ENCODE peak calls at places on chromosomes 12 and 14, in eight cellular contexts. X, M, N, Z, D, P, O and S are unnamed samples.

GRCh38 chr14:60164717-60165546 is at the start of gene DHRS7:
- DNase-seq in N (peak; percentile 85), X (peak; percentile 88), M (peak; percentile 83), D (peak; percentile 90), O (peak; percentile 92), Z (peak; percentile 68), P (peak; percentile 76), S (peak; percentile 74)

GRCh38 chr12:69383074-69383473 is 23.5 kb downstream of the YEATS4 start:
- DNase-seq in M (no peak), X (no peak), D (no peak), N (no peak), O (no peak), Z (no peak), P (no peak), S (no peak)

GRCh38 chr14:100885196-100886030 is 18.1 kb downstream of the RTL1 start:
- DNase-seq in N (no peak), P (no peak), O (no peak), D (peak; percentile 10), X (no peak), M (no peak), Z (no peak), S (no peak)

GRCh38 chr14:49945448-49946319 is 52.8 kb downstream of the ARF6 start:
- DNase-seq in Z (no peak), P (no peak), D (no peak), M (no peak), O (no peak), N (no peak), X (no peak), S (no peak)

GRCh38 chr14:51439896-51440295 is 199.8 kb downstream of the TMX1 start:
- DNase-seq in P (no peak), M (no peak), N (no peak), X (no peak), Z (no peak), O (no peak), D (no peak), S (no peak)

GRCh38 chr12:71125949-71126348 is 31.9 kb downstream of the TSPAN8 start:
- DNase-seq in D (no peak), N (no peak), O (no peak), M (no peak), X (no peak), P (no peak), Z (no peak), S (no peak)

GRCh38 chr14:37032863-37033262 is 139.5 kb downstream of the SLC25A21 start:
- DNase-seq in Z (no peak), D (no peak), X (no peak), N (no peak), P (no peak), M (no peak), O (no peak), S (no peak)

GRCh38 chr12:27821259-27821973 is 41.4 kb upstream of the MANSC4 start:
- DNase-seq in N (peak; percentile 29), Z (peak; percentile 76), D (no peak), X (no peak), M (peak; percentile 21), P (peak; percentile 86), O (no peak), S (no peak)

GRCh38 chr12:125683748-125684381 is 618.6 kb downstream of the AACS start:
- DNase-seq in O (peak; percentile 59), D (no peak), M (no peak), N (peak; percentile 70), Z (no peak), P (no peak), X (no peak), S (no peak)

GRCh38 chr14:85530626-85531025 is 682 bp downstream of the FLRT2 start:
- DNase-seq in N (no peak), Z (no peak), X (no peak), O (no peak), D (no peak), M (no peak), P (no peak), S (no peak)

GRCh38 chr12:132489078-132489601 is 811 bp upstream of the FBRSL1 start:
- DNase-seq in N (peak; percentile 52), M (peak; percentile 71), X (peak; percentile 44), Z (no peak), O (peak; percentile 78), D (peak; percentile 41), P (no peak), S (peak; percentile 77)

GRCh38 chr14:69901113-69901951 is 22.1 kb downstream of the SMOC1 start:
- DNase-seq in D (no peak), X (no peak), M (no peak), Z (no peak), P (peak; percentile 73), O (no peak), N (no peak), S (no peak)

GRCh38 chr12:15763336-15763735 is 25.9 kb downstream of the EPS8 start:
- DNase-seq in M (no peak), X (no peak), Z (no peak), D (no peak), O (no peak), P (no peak), N (no peak), S (no peak)

GRCh38 chr12:30988887-30989286 is 62.3 kb downstream of the TSPAN11 start:
- DNase-seq in X (no peak), M (no peak), P (no peak), Z (no peak), D (no peak), N (peak; percentile 78), O (no peak), S (no peak)

GRCh38 chr12:132019891-132020290 is 70.1 kb downstream of the EP400 start:
- DNase-seq in Z (no peak), P (no peak), M (no peak), D (no peak), N (no peak), X (no peak), O (no peak), S (no peak)

GRCh38 chr12:56763753-56764657 is 881 bp downstream of the HSD17B6 start:
- DNase-seq in Z (peak; percentile 52), P (peak; percentile 31), X (no peak), N (no peak), O (no peak), D (no peak), M (no peak), S (no peak)

GRCh38 chr14:69153848-69154208 is 909 bp upstream of the DCAF5 start:
- DNase-seq in D (peak; percentile 24), M (peak; percentile 36), Z (peak; percentile 29), N (no peak), X (peak; percentile 29), O (no peak), P (no peak), S (no peak)

GRCh38 chr14:35341454-35342159 is 49.4 kb downstream of the PSMA6 start:
- DNase-seq in X (peak; percentile 95), N (peak; percentile 99), Z (peak; percentile 74), M (peak; percentile 93), O (peak; percentile 98), P (peak; percentile 97), D (peak; percentile 95), S (no peak)
- H3K4me3 ChIP-seq in X (peak overlapping the region; percentile 60), N (peak overlapping the region; percentile 17), Z (no peak overlapping the region), M (peak overlapping the region; percentile 3), O (peak overlapping the region; percentile 38), P (no peak overlapping the region), D (peak overlapping the region; percentile 57), S (no peak overlapping the region)

DNA sequence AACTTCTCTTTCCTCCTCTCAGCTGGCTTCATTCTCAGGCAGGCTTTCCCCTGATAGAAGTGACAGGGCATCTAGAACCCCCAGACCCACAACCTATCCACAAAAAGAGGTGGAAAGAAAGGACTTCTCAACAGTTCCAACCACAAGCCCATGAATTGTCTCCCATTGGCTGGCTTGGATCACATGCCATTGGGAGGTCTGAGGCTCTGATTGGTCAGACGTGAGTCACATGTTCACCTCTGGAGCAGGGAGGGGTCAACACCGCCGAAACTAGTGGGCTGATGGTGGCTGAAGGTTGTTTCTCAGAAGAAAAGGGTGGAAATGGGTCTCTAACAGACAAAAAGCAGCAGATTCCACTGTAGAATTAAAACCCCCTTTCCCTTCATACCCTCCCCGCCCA is 47.3 kb downstream of the DRAM1 start:
- DNase-seq in Z (no peak), P (no peak), D (no peak), O (no peak), N (no peak), M (peak; percentile 47), X (no peak), S (no peak)
- H3K27ac ChIP-seq in Z (no peak overlapping the region), P (peak overlapping the region; percentile 82), D (peak overlapping the region; percentile 55), O (peak overlapping the region; percentile 42), N (peak overlapping the region; percentile 55), M (no peak overlapping the region), X (peak overlapping the region; percentile 40), S (no peak overlapping the region)

DNA sequence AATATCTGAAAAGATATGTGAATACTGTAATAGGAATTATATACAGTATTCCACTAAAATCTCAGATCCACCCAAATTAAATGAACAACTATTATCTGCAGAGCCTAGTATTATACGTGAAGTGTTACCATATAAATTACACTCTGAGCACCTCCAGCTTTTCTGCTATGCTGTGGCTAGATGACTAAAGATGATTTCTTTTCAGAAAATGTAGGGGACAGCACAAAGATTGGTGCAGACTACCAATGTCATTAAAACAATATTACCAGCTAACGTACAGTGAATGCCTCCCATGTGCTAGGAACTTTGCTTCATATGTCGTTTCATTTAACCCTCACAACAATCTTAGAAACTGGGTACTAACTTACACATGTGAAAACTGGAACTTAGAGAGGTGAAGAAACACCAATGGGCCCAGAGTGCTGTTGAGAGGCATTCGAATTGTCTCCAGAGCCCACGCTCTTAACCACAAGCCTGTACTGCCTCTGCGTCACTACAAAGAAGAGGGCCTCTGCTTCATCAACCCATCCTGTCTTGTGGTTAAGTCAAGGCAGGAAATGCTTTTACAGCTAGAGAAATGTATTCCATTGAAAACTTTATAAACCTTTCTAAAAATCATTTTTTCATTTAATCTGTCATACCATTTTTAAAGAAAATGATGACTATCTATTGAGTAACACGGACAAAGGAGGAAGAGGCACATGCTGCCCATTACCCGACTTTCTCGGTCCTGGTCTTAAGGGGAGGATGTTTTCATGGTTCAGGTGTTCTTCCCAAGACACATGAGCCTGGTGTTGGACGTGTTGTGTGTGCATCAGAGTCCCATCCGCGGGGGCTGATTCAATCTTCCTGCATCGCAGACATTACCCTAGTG is 1.3 kb downstream of the GPR65 start:
- DNase-seq in N (no peak), O (peak; percentile 47), P (no peak), M (no peak), Z (peak; percentile 46), X (no peak), D (no peak), S (peak; percentile 84)
- H3K4me3 ChIP-seq in N (peak overlapping the region; percentile 10), O (peak overlapping the region; percentile 37), P (no peak overlapping the region), M (no peak overlapping the region), Z (no peak overlapping the region), X (peak overlapping the region; percentile 23), D (no peak overlapping the region), S (peak overlapping the region; percentile 58)

DNA sequence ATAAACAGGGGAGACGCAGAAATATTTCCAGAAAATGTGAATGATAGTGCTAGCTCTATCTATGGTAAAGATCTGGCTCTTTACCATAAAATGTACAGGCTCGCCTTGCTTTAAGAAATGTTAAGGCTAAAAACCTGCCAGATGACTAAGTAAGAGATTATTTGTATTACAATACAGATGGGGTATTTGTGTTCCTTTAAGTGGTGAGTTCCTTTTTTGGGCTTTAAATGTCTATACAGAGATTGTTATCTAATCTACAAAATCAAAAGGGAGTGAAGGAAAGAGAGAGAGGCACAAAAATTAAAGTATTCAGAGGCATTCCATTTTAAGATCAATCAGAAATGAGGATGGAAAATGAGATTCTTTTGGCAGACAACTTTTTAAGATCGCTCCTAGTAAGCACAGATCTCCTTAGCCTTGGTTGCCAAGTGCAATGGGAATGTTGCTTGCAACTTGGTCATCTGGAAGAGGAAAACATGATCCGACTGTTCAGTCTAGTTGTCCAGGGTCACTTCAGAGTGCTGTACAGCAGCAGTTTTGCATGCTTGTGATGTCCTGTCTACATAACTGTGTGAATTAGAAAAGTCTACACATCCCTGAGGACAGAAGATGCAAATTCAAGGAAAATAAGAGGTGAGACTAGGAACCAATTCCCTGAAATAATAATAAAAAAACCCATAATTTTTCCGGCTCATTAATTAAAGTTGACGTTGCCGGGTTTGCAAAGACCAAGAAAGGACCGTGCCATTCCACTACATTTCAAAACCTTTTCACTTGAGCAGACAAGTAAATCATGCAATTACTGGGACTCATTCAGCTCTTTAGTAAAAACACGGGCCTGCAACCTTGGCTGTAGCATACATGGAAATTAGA is 380.8 kb downstream of the EGLN3 start:
- DNase-seq in Z (peak; percentile 80), D (no peak), M (no peak), P (peak; percentile 44), N (no peak), X (no peak), O (no peak), S (no peak)
- H3K27ac ChIP-seq in Z (peak overlapping the region; percentile 78), D (no peak overlapping the region), M (no peak overlapping the region), P (no peak overlapping the region), N (no peak overlapping the region), X (no peak overlapping the region), O (no peak overlapping the region), S (no peak overlapping the region)